ENCODE peak calls at places on chromosomes 3 and 15, in ten cellular contexts. W, R, P, Y, D, A, G, C, S and M are unnamed samples.

GRCh38 chr3:132435911-132436425 is 18.7 kb downstream of the DNAJC13 start:
- DNase-seq in R (no peak), A (no peak), G (no peak), C (no peak), S (no peak), W (no peak), Y (no peak), P (no peak), D (no peak), M (no peak)

GRCh38 chr3:126433496-126434263 is 39.0 kb downstream of the CFAP100 start:
- DNase-seq in Y (no peak), C (no peak), A (no peak), D (no peak), P (no peak), G (no peak), R (no peak), W (peak), S (no peak), M (no peak)

GRCh38 chr15:33028495-33028894 is 166.0 kb downstream of the FMN1 start:
- DNase-seq in R (no peak), C (no peak), S (no peak), Y (no peak), G (no peak), P (peak), D (no peak), W (no peak), A (peak), M (no peak)

GRCh38 chr3:21059409-21059808 is 691.6 kb downstream of the ZNF385D start:
- DNase-seq in A (no peak), Y (no peak), W (no peak), S (no peak), D (no peak), C (no peak), P (no peak), G (no peak), R (no peak), M (no peak)

GRCh38 chr3:19256313-19256712 is 108.0 kb downstream of the KCNH8 start:
- DNase-seq in W (peak), Y (no peak), S (peak), A (no peak), D (no peak), G (no peak), C (no peak), R (no peak), P (no peak), M (no peak)

GRCh38 chr15:57218826-57219576 is 157.3 kb upstream of the CGNL1 start:
- DNase-seq in D (peak), R (no peak), G (peak), S (no peak), P (peak), A (peak), C (peak), Y (no peak), W (peak), M (no peak)

GRCh38 chr3:25696019-25696418 is 31.3 kb upstream of the TOP2B start:
- DNase-seq in S (no peak), C (no peak), R (no peak), Y (no peak), P (no peak), W (no peak), G (no peak), D (no peak), A (no peak), M (no peak)

GRCh38 chr15:52857471-52857870 is 67.3 kb upstream of the ONECUT1 start:
- DNase-seq in D (no peak), A (no peak), S (no peak), P (no peak), Y (no peak), R (peak), W (no peak), G (no peak), C (no peak), M (peak)

GRCh38 chr3:161149529-161149928 is 44.4 kb upstream of the B3GALNT1 start:
- DNase-seq in P (peak), G (no peak), R (no peak), A (peak), D (no peak), Y (no peak), S (no peak), W (no peak), C (no peak), M (no peak)

GRCh38 chr15:66135664-66136063 is 117.9 kb downstream of the MEGF11 start:
- DNase-seq in P (no peak), Y (no peak), D (no peak), S (no peak), A (no peak), R (no peak), W (no peak), C (no peak), G (no peak), M (no peak)

GRCh38 chr3:44970916-44971490 is 5.0 kb downstream of the ZDHHC3 start:
- DNase-seq in R (no peak), W (no peak), A (no peak), P (no peak), G (no peak), D (no peak), S (no peak), C (no peak), Y (no peak), M (no peak)

GRCh38 chr3:145882416-145882815 is 278.6 kb downstream of the PLOD2 start:
- DNase-seq in C (no peak), G (peak), Y (no peak), D (no peak), A (peak), W (no peak), R (no peak), P (peak), S (no peak), M (no peak)

GRCh38 chr3:94716326-94717018 is 653.6 kb downstream of the NSUN3 start:
- DNase-seq in G (no peak), Y (no peak), S (no peak), W (no peak), C (no peak), D (no peak), P (no peak), R (no peak), A (no peak), M (peak)

GRCh38 chr15:79084308-79084968 is 6.1 kb downstream of the RASGRF1 start:
- DNase-seq in P (no peak), R (no peak), D (no peak), Y (no peak), S (no peak), A (no peak), W (no peak), G (no peak), C (peak), M (no peak)

GRCh38 chr3:174821477-174821876 is 37.7 kb upstream of the NAALADL2 start:
- DNase-seq in C (no peak), Y (no peak), G (no peak), P (no peak), S (no peak), A (no peak), W (no peak), D (peak), R (no peak), M (no peak)

GRCh38 chr3:190380184-190380583 is 7.8 kb upstream of the CLDN16 start:
- DNase-seq in W (no peak), A (no peak), D (no peak), P (no peak), S (no peak), R (no peak), G (no peak), Y (no peak), C (no peak), M (no peak)

GRCh38 chr3:147038456-147038855 is 367.9 kb downstream of the ZIC4 start:
- DNase-seq in S (no peak), A (peak), D (no peak), G (no peak), P (no peak), Y (no peak), C (no peak), R (no peak), W (no peak), M (no peak)